ENCODE peak calls at places on chromosomes 1 and 21, in eight cellular contexts. X is iPS DF 19.7; S is OCI-M1; B is cardiac fibroblast; E is ovary; Q is H9; V is tibial artery; K is stimulated activated CD8-positive, alpha-beta memory T cell treated with anti-CD3 and anti-CD28 coated beads, Interleukin-4, amount 100 ng/mL, for 24 hours. O is an unnamed sample.

GRCh38 chr1:207824691-207825090 is 72.8 kb downstream of the CD46 start:
- DNase-seq in B (peak), S (peak), X (no peak), Q (no peak), E (peak), V (peak), K (no peak), O (no peak)

GRCh38 chr1:65486613-65487012 is 66.1 kb downstream of the LEPR start:
- DNase-seq in X (no peak), Q (no peak), V (no peak), K (no peak), B (no peak), S (no peak), E (no peak), O (no peak)

GRCh38 chr1:109704173-109704572 is 7.9 kb upstream of the GSTM5 start:
- DNase-seq in E (no peak), V (no peak), Q (no peak), S (no peak), X (no peak), B (no peak), K (no peak), O (no peak)

GRCh38 chr1:155540000-155540874 is 22.4 kb downstream of the ASH1L start:
- DNase-seq in B (no peak), X (no peak), Q (no peak), E (no peak), S (no peak), V (no peak), K (no peak), O (no peak)

GRCh38 chr1:225896937-225897549 is 8.1 kb upstream of the LEFTY1 start:
- DNase-seq in V (no peak), Q (no peak), K (peak), E (no peak), X (no peak), B (no peak), S (peak), O (no peak)

GRCh38 chr21:17610862-17611261 is 1.8 kb downstream of the BTG3 start:
- DNase-seq in V (peak), K (no peak), B (peak), S (peak), X (no peak), E (peak), Q (no peak), O (no peak)

GRCh38 chr1:223628858-223629257 is 36.6 kb downstream of the CAPN8 start:
- DNase-seq in E (no peak), B (no peak), S (no peak), Q (no peak), K (no peak), V (no peak), X (no peak), O (no peak)

GRCh38 chr1:190320952-190321351 is 156.7 kb downstream of the BRINP3 start:
- DNase-seq in B (peak), Q (no peak), X (no peak), E (no peak), V (no peak), S (peak), K (no peak), O (no peak)

GRCh38 chr1:59595774-59596173 is 219.0 kb upstream of the HOOK1 start:
- DNase-seq in E (no peak), V (no peak), S (no peak), B (peak), Q (no peak), K (no peak), X (no peak), O (no peak)

GRCh38 chr1:102863704-102864103 is 244.6 kb downstream of the COL11A1 start:
- DNase-seq in X (no peak), V (no peak), B (no peak), Q (no peak), E (no peak), K (no peak), S (no peak), O (no peak)

GRCh38 chr1:231322880-231323530 is 14.6 kb downstream of the EXOC8 start:
- DNase-seq in V (no peak), E (no peak), Q (no peak), X (no peak), S (no peak), K (no peak), B (no peak), O (no peak)

GRCh38 chr1:2962946-2963345 is 58.3 kb upstream of the ACTRT2 start:
- DNase-seq in X (no peak), K (no peak), Q (no peak), S (no peak), E (no peak), B (no peak), V (no peak), O (peak)

GRCh38 chr1:30274937-30275621 is 448.3 kb downstream of the MATN1 start:
- DNase-seq in Q (peak), S (no peak), B (no peak), V (no peak), K (no peak), E (no peak), X (no peak), O (no peak)

GRCh38 chr21:37915941-37916794 is at the start of gene KCNJ6:
- DNase-seq in E (no peak), Q (peak), X (no peak), K (no peak), V (no peak), S (no peak), B (peak), O (no peak)

GRCh38 chr1:71350805-71351204 is 270.0 kb upstream of the ZRANB2 start:
- DNase-seq in X (no peak), K (no peak), V (no peak), Q (no peak), S (no peak), E (no peak), B (peak), O (no peak)

GRCh38 chr1:53371121-53371666 is 43.3 kb upstream of the LRP8 start:
- DNase-seq in Q (peak), E (peak), V (peak), K (no peak), X (no peak), S (no peak), B (no peak), O (peak)

GRCh38 chr1:201734776-201735175 is 94.2 kb upstream of the IPO9 start:
- DNase-seq in X (no peak), E (no peak), B (no peak), Q (no peak), V (no peak), S (no peak), K (no peak), O (no peak)

GRCh38 chr1:114833421-114833820 is 21.2 kb upstream of the SYCP1 start:
- DNase-seq in X (no peak), S (no peak), E (no peak), Q (no peak), K (no peak), V (no peak), B (no peak), O (no peak)

GRCh38 chr1:230807029-230807428 is 59.8 kb downstream of the CAPN9 start:
- DNase-seq in B (no peak), Q (no peak), E (no peak), K (no peak), S (no peak), X (no peak), V (peak), O (peak)

GRCh38 chr1:235018161-235018560 is 110.5 kb downstream of the TOMM20 start:
- DNase-seq in V (no peak), S (no peak), K (no peak), Q (no peak), B (peak), E (no peak), X (no peak), O (peak)

GRCh38 chr1:29383972-29384371 is 147.7 kb downstream of the PTPRU start:
- DNase-seq in S (no peak), E (no peak), V (no peak), K (no peak), B (peak), X (no peak), Q (no peak), O (no peak)

GRCh38 chr1:10657080-10657847 is 139.2 kb downstream of the CASZ1 start:
- DNase-seq in E (no peak), S (no peak), K (no peak), Q (no peak), X (no peak), B (no peak), V (no peak), O (no peak)

GRCh38 chr1:151175910-151176309 is at the start of gene TMOD4:
- DNase-seq in B (peak), K (no peak), S (peak), V (no peak), E (no peak), Q (no peak), X (no peak), O (no peak)

GRCh38 chr1:18681423-18681835 is 50.8 kb downstream of the PAX7 start:
- DNase-seq in K (no peak), B (peak), Q (no peak), E (no peak), S (peak), V (no peak), X (no peak), O (no peak)

GRCh38 chr1:21293537-21294265 is 3.4 kb upstream of the ECE1 start:
- DNase-seq in Q (no peak), V (no peak), E (no peak), S (no peak), K (peak), X (no peak), B (no peak), O (no peak)

GRCh38 chr1:162230096-162230495 is 146.6 kb downstream of the SPATA46 start:
- DNase-seq in B (peak), K (no peak), Q (peak), E (no peak), S (peak), X (no peak), V (no peak), O (no peak)

GRCh38 chr1:86866665-86867064 is 47.3 kb downstream of the SELENOF start:
- DNase-seq in Q (no peak), S (no peak), V (no peak), X (no peak), E (no peak), K (no peak), B (peak), O (no peak)

GRCh38 chr1:113126207-113126606 is 53.2 kb downstream of the LRIG2 start:
- DNase-seq in X (no peak), S (no peak), B (no peak), V (no peak), K (no peak), E (no peak), Q (no peak), O (no peak)

GRCh38 chr1:170668301-170668789 is 4.4 kb downstream of the PRRX1 start:
- DNase-seq in Q (peak), X (no peak), K (no peak), B (peak), V (peak), S (no peak), E (peak), O (no peak)

GRCh38 chr1:92795166-92795565 is 10.3 kb upstream of the EVI5 start:
- DNase-seq in S (peak), E (no peak), V (no peak), Q (no peak), X (no peak), B (peak), K (no peak), O (no peak)

GRCh38 chr1:229186373-229187056 is 84.4 kb upstream of the RAB4A start:
- DNase-seq in B (no peak), V (no peak), S (no peak), E (no peak), Q (no peak), K (no peak), X (no peak), O (no peak)

GRCh38 chr1:202038688-202039346 is 28.4 kb downstream of the ELF3 start:
- DNase-seq in B (no peak), K (no peak), Q (no peak), S (no peak), E (no peak), V (no peak), X (no peak), O (no peak)

GRCh38 chr1:26949926-26950319 is 10.3 kb downstream of the KDF1 start:
- DNase-seq in Q (no peak), K (no peak), X (no peak), S (no peak), V (no peak), E (no peak), B (no peak), O (no peak)

GRCh38 chr1:74953622-74954021 is 180.6 kb upstream of the LHX8 start:
- DNase-seq in X (no peak), K (no peak), V (no peak), Q (no peak), E (no peak), B (no peak), S (peak), O (no peak)

GRCh38 chr1:7427901-7428300 is 343.2 kb upstream of the VAMP3 start:
- DNase-seq in X (no peak), B (peak), K (no peak), V (no peak), E (no peak), S (no peak), Q (no peak), O (no peak)

GRCh38 chr21:43741425-43742096 is 22.6 kb downstream of the PDXK start:
- DNase-seq in V (no peak), X (no peak), Q (peak), K (no peak), S (no peak), B (no peak), E (peak), O (no peak)

GRCh38 chr1:179637211-179637860 is 45.7 kb downstream of the TDRD5 start:
- DNase-seq in S (no peak), X (no peak), Q (no peak), E (no peak), K (no peak), V (no peak), B (no peak), O (no peak)

GRCh38 chr1:54980528-54981241 is at the start of gene TMEM61:
- DNase-seq in V (no peak), B (no peak), K (no peak), X (no peak), Q (peak), E (no peak), S (no peak), O (no peak)